ENCODE peak calls at places on chromosomes 1 and 21, in nine cellular contexts. G is WERI-Rb-1, W is transverse colon, U is fibroblast of the aortic adventitia, Y is lower leg skin, N is DND-41, O is GM06990, E is psoas muscle, X is GM12865. A is an unnamed sample.

GRCh38 chr1:33532936-33533335 is 60.5 kb downstream of the ZSCAN20 start:
- DNase-seq in N (no peak), W (no peak), O (no peak), G (no peak), E (no peak), Y (no peak), X (no peak), U (no peak), A (no peak)

GRCh38 chr1:87344231-87344630 is 15.6 kb downstream of the LMO4 start:
- DNase-seq in O (no peak), E (no peak), W (no peak), Y (no peak), U (no peak), N (no peak), X (no peak), G (no peak), A (no peak)

GRCh38 chr1:184801503-184801902 is 46.8 kb upstream of the EDEM3 start:
- DNase-seq in O (no peak), Y (no peak), N (no peak), G (no peak), X (no peak), E (peak; percentile 30), U (peak; percentile 75), W (no peak), A (no peak)

GRCh38 chr21:28069446-28069845 is 923.2 kb downstream of the LTN1 start:
- DNase-seq in X (no peak), N (no peak), W (no peak), E (no peak), G (no peak), O (no peak), U (peak; percentile 98), Y (no peak), A (no peak)

GRCh38 chr1:25996966-25997758 is 701 bp downstream of the PAFAH2 start:
- DNase-seq in U (peak; percentile 79), W (peak; percentile 46), N (peak; percentile 69), E (no peak), O (peak; percentile 46), X (peak; percentile 56), Y (peak; percentile 47), G (no peak), A (no peak)

GRCh38 chr1:208100906-208101305 is 143.3 kb downstream of the PLXNA2 start:
- DNase-seq in N (no peak), O (no peak), W (no peak), X (no peak), G (no peak), U (peak; percentile 75), Y (no peak), E (no peak), A (no peak)

GRCh38 chr1:205600085-205600484 is 31.7 kb downstream of the ELK4 start:
- DNase-seq in Y (no peak), E (no peak), O (no peak), G (no peak), W (no peak), N (no peak), X (peak; percentile 69), U (peak; percentile 61), A (no peak)

GRCh38 chr1:92411511-92411910 is 75.2 kb downstream of the GFI1 start:
- DNase-seq in E (no peak), W (peak; percentile 46), N (peak; percentile 55), Y (no peak), O (no peak), X (no peak), G (no peak), U (peak; percentile 68), A (no peak)

GRCh38 chr1:234405676-234406075 is 32.4 kb downstream of the COA6 start:
- DNase-seq in E (no peak), G (no peak), U (no peak), W (no peak), Y (no peak), N (no peak), X (no peak), O (no peak), A (no peak)

GRCh38 chr1:1914101-1914811 is 804 bp upstream of the CALML6 start:
- DNase-seq in W (peak; percentile 7), O (no peak), N (no peak), U (no peak), G (no peak), E (peak; percentile 32), X (no peak), Y (no peak), A (no peak)

GRCh38 chr1:183569141-183569540 is 21.1 kb downstream of the NCF2 start:
- DNase-seq in O (no peak), N (no peak), E (no peak), X (no peak), G (no peak), U (no peak), W (no peak), Y (no peak), A (no peak)

GRCh38 chr1:198173832-198174231 is 17.0 kb downstream of the NEK7 start:
- DNase-seq in O (no peak), U (no peak), X (no peak), Y (no peak), N (no peak), E (no peak), G (no peak), W (no peak), A (no peak)

GRCh38 chr21:45640001-45640887 is 3.3 kb upstream of the PCBP3 start:
- DNase-seq in O (no peak), W (no peak), U (no peak), G (peak; percentile 45), Y (no peak), E (no peak), N (no peak), X (no peak), A (no peak)

GRCh38 chr21:44696572-44696971 is 400 bp upstream of the KRTAP10-12 start:
- DNase-seq in O (no peak), G (peak; percentile 4), W (no peak), X (no peak), U (no peak), E (no peak), Y (no peak), N (no peak), A (no peak)

GRCh38 chr1:205488074-205488723 is 16.3 kb upstream of the CDK18 start:
- DNase-seq in U (peak; percentile 71), Y (no peak), O (no peak), N (peak; percentile 59), X (peak; percentile 59), W (peak; percentile 49), G (peak; percentile 85), E (no peak), A (peak; percentile 4)

GRCh38 chr1:221335161-221336101 is 406.5 kb downstream of the DUSP10 start:
- DNase-seq in W (peak; percentile 10), O (no peak), U (peak; percentile 92), Y (peak; percentile 38), G (no peak), X (no peak), E (peak; percentile 23), N (no peak), A (no peak)

GRCh38 chr21:41222247-41223068 is 54.5 kb downstream of the BACE2 start:
- DNase-seq in O (no peak), Y (no peak), W (no peak), E (no peak), N (no peak), U (peak; percentile 34), X (no peak), G (no peak), A (no peak)

GRCh38 chr1:70586046-70586445 is 175.0 kb downstream of the CTH start:
- DNase-seq in G (no peak), Y (no peak), X (no peak), N (no peak), O (no peak), U (no peak), E (no peak), W (no peak), A (no peak)

GRCh38 chr1:28173980-28174297 is 2.6 kb downstream of the PTAFR start:
- DNase-seq in W (no peak), Y (no peak), G (no peak), E (no peak), U (peak; percentile 18), X (no peak), N (no peak), O (peak; percentile 53), A (no peak)

GRCh38 chr1:207938016-207938415 is 27.1 kb upstream of the CD34 start:
- DNase-seq in W (no peak), X (no peak), O (no peak), E (no peak), U (peak; percentile 54), N (no peak), Y (no peak), G (no peak), A (no peak)

GRCh38 chr21:26389971-26390641 is 183.0 kb downstream of the CYYR1 start:
- DNase-seq in O (no peak), X (peak; percentile 71), G (no peak), N (peak; percentile 38), U (peak; percentile 27), E (no peak), W (no peak), Y (peak; percentile 25), A (no peak)

GRCh38 chr21:36966066-36966845 is at the start of gene HLCS:
- DNase-seq in W (peak; percentile 85), G (peak; percentile 85), O (peak; percentile 89), N (peak; percentile 75), X (peak; percentile 89), E (peak; percentile 80), U (peak; percentile 39), Y (no peak), A (no peak)
- TF ChIP-seq CTCF in W (peak; percentile 23), G (peak; percentile 71), O (no peak), N (peak; percentile 52), X (peak; percentile 39), E (peak; percentile 34), U (peak; percentile 11), Y (no peak), A (peak; percentile 42)

GRCh38 chr21:42525228-42525604 is 11.6 kb downstream of the SLC37A1 start:
- DNase-seq in O (no peak), E (no peak), N (no peak), X (peak; percentile 58), Y (no peak), G (no peak), U (peak; percentile 15), W (no peak), A (no peak)
- H3K4me3 ChIP-seq in O (peak overlapping the region; percentile 48), E (peak overlapping the region; percentile 47), N (no peak overlapping the region), X (peak overlapping the region; percentile 34), Y (no peak overlapping the region), G (no peak overlapping the region), U (no peak overlapping the region), W (peak overlapping the region; percentile 28), A (peak overlapping the region; percentile 44)

GRCh38 chr1:230289350-230289644 is 136.8 kb downstream of the PGBD5 start:
- DNase-seq in Y (no peak), O (no peak), G (no peak), N (no peak), X (no peak), U (no peak), W (no peak), E (no peak), A (no peak)
- TF ChIP-seq CTCF in Y (no peak), O (no peak), G (no peak), N (no peak), X (no peak), U (no peak), W (no peak), E (no peak), A (no peak)

DNA sequence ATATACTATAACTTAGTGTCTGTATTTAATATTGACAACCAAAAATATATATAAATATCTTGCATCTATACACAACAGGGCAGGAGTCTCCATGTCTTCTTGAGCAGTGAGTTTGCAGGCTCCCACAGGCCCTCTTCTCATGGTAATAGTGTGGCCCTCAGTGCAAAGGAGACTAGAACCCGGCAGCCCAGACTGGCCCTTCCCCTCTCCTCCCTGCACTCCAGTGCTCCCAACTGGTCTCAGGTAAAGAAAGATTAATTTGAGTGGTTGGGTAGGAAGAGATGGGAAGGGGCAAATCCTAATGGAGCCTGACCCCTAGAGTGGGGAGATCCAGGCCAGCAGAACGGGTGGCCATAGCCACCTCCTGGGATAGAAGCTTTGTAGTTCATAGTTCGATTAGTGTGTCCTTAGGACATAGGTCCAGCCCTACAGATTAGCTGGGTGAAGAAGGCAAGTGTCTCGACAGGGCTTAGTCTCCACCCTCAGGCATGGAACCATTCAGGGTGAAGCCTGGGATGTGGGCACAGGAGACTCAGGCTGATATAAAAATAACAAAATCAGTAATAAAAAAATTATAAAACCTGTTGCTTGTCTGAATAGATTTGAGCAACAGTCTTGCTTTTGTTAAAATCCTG is 32.3 kb downstream of the SLC2A1 start:
- DNase-seq in O (no peak), N (no peak), E (no peak), U (no peak), G (peak; percentile 55), W (no peak), X (no peak), Y (no peak), A (no peak)
- H3K4me3 ChIP-seq in O (no peak overlapping the region), N (no peak overlapping the region), E (no peak overlapping the region), U (no peak overlapping the region), G (no peak overlapping the region), W (no peak overlapping the region), X (no peak overlapping the region), Y (no peak overlapping the region), A (no peak overlapping the region)

A was measured in GM12864.